ENCODE peak calls at places on chromosomes 1 and 21, in eight cellular contexts. Q is AG09309; N is Caki2; X is mesenteric fat pad; E is HCT116; U is T-helper 1 cell; D is GM23248; H is stimulated activated effector memory CD8-positive, alpha-beta T cell treated with anti-CD3 and anti-CD28 coated beads, Interleukin-12 subunit alpha, Interleukin-12 subunit beta, amount 100 ng/mL, for 72 hours. B is an unnamed sample.

GRCh38 chr1:15411593-15412487 is 2.2 kb downstream of the EFHD2 start:
- DNase-seq in Q (no peak), X (no peak), H (peak), U (no peak), E (no peak), D (peak), N (no peak), B (peak)

GRCh38 chr1:115478933-115479551 is 141.0 kb upstream of the NGF start:
- DNase-seq in E (no peak), H (no peak), N (no peak), D (no peak), Q (no peak), U (no peak), X (no peak), B (no peak)

GRCh38 chr1:214864896-214865688 is 217.4 kb upstream of the KCNK2 start:
- DNase-seq in U (no peak), N (peak), Q (no peak), E (no peak), D (peak), X (no peak), H (no peak), B (no peak)

GRCh38 chr21:44753357-44753756 is 42.0 kb upstream of the TSPEAR start:
- DNase-seq in E (no peak), U (no peak), N (no peak), H (no peak), X (peak), D (no peak), Q (no peak), B (no peak)

GRCh38 chr1:44568128-44568900 is 106.0 kb downstream of the TMEM53 start:
- DNase-seq in Q (no peak), N (peak), X (no peak), D (no peak), U (no peak), E (no peak), H (no peak), B (no peak)

GRCh38 chr1:114345930-114346479 is 165.0 kb downstream of the TRIM33 start:
- DNase-seq in D (peak), E (no peak), U (no peak), Q (no peak), X (no peak), H (no peak), N (no peak), B (no peak)

GRCh38 chr21:42161957-42162681 is 56.8 kb upstream of the ABCG1 start:
- DNase-seq in D (no peak), Q (no peak), X (peak), N (no peak), H (no peak), U (no peak), E (no peak), B (no peak)

GRCh38 chr1:60160141-60160540 is 86.6 kb upstream of the C1orf87 start:
- DNase-seq in X (no peak), D (peak), N (no peak), U (no peak), H (no peak), E (no peak), Q (no peak), B (no peak)

GRCh38 chr1:222043444-222044292 is 301.8 kb upstream of the DUSP10 start:
- DNase-seq in N (no peak), Q (peak), D (peak), E (no peak), X (no peak), U (no peak), H (no peak), B (no peak)

GRCh38 chr1:156319664-156320063 is 18.4 kb downstream of the CCT3 start:
- DNase-seq in Q (no peak), U (no peak), D (peak), X (no peak), N (peak), E (no peak), H (no peak), B (no peak)

GRCh38 chr1:111274653-111275052 is 16.0 kb upstream of the CHIA start:
- DNase-seq in H (no peak), Q (peak), X (no peak), N (no peak), D (peak), U (no peak), E (no peak), B (no peak)